ENCODE peak calls at places on chromosomes 12 and 14, in seven cellular contexts. I is gastrocnemius medialis, B is pancreas, Q is cardiac fibroblast, U is fibroblast of villous mesenchyme, L is left ventricle myocardium inferior, R is aorta. W is an unnamed sample.

GRCh38 chr12:125772403-125772802 is 707.2 kb downstream of the AACS start:
- DNase-seq in I (no peak), B (no peak), Q (no peak), U (no peak), L (no peak), R (no peak), W (no peak)

GRCh38 chr12:118061876-118062791 is 1.2 kb upstream of the WSB2 start:
- DNase-seq in I (no peak), B (peak), Q (peak), U (peak), L (peak), R (peak), W (peak)

GRCh38 chr12:94614288-94614721 is 36.1 kb downstream of the TMCC3 start:
- DNase-seq in I (no peak), B (no peak), Q (no peak), U (peak), L (no peak), R (no peak), W (no peak)

GRCh38 chr14:41051801-41052200 is 554.9 kb upstream of the LRFN5 start:
- DNase-seq in I (no peak), B (no peak), Q (no peak), U (no peak), L (no peak), R (no peak), W (no peak)

GRCh38 chr12:56931474-56931978 is 2.7 kb downstream of the SDR9C7 start:
- DNase-seq in I (no peak), B (no peak), Q (peak), U (peak), L (no peak), R (no peak), W (no peak)

GRCh38 chr14:58717821-58718220 is 80.1 kb downstream of the DACT1 start:
- DNase-seq in I (no peak), B (no peak), Q (no peak), U (peak), L (no peak), R (no peak), W (no peak)

GRCh38 chr12:89951050-89951693 is 242.5 kb upstream of the ATP2B1 start:
- DNase-seq in I (no peak), B (no peak), Q (peak), U (peak), L (no peak), R (no peak), W (no peak)

GRCh38 chr14:31740688-31741087 is 179.5 kb downstream of the NUBPL start:
- DNase-seq in I (no peak), B (no peak), Q (no peak), U (no peak), L (no peak), R (no peak), W (no peak)

GRCh38 chr14:91155626-91156089 is 41.8 kb downstream of the DGLUCY start:
- DNase-seq in I (no peak), B (no peak), Q (no peak), U (no peak), L (no peak), R (no peak), W (no peak)

GRCh38 chr12:110198386-110198785 is 74.2 kb downstream of the IFT81 start:
- DNase-seq in I (no peak), B (no peak), Q (no peak), U (peak), L (no peak), R (no peak), W (no peak)

GRCh38 chr12:6089041-6089823 is 35.2 kb downstream of the VWF start:
- DNase-seq in I (no peak), B (no peak), Q (peak), U (no peak), L (no peak), R (no peak), W (no peak)

GRCh38 chr14:65413739-65414045 is 1.2 kb downstream of the FUT8 start:
- DNase-seq in I (no peak), B (no peak), Q (peak), U (no peak), L (no peak), R (no peak), W (no peak)
- H3K4me3 ChIP-seq in I (peak), B (peak), Q (peak), U (peak), L (peak), R (peak), W (peak)

GRCh38 chr14:74571901-74572828 is 39.9 kb downstream of the LTBP2 start:
- DNase-seq in I (no peak), B (no peak), Q (peak), U (peak), L (no peak), R (peak), W (no peak)

GRCh38 chr14:74569826-74570591 is 42.0 kb downstream of the LTBP2 start:
- DNase-seq in I (no peak), B (no peak), Q (peak), U (peak), L (no peak), R (peak), W (no peak)

GRCh38 chr14:74570696-74571095 is 41.3 kb downstream of the LTBP2 start:
- DNase-seq in I (no peak), B (no peak), Q (no peak), U (no peak), L (no peak), R (peak), W (no peak)

GRCh38 chr14:74572829-74573360 is 39.1 kb downstream of the LTBP2 start:
- DNase-seq in I (no peak), B (no peak), Q (no peak), U (peak), L (no peak), R (peak), W (no peak)

DNA sequence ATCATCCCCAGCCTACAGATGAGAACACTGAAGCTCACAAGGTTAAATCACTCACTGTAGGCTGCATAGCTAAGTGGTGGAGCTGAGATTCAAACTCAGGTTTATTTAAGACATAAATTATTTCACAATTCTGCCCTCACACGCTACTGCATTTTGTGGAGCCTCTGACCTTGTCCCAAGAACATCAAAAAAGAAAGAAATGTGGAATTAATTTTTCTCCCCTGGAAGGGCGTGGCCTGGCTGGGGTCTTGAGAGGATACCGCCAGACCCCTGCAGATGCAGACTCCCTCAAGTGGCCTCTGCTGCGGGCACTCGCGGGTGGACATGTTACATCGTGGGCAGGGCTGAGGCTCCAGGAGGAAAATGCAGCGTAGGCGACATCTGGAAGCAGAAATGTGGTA is 40.6 kb downstream of the LTBP2 start:
- DNase-seq in I (no peak), B (no peak), Q (peak), U (peak), L (no peak), R (peak), W (no peak)
- H3K4me3 ChIP-seq in I (no peak), B (no peak), Q (peak), U (peak), L (peak), R (no peak), W (peak)

DNA sequence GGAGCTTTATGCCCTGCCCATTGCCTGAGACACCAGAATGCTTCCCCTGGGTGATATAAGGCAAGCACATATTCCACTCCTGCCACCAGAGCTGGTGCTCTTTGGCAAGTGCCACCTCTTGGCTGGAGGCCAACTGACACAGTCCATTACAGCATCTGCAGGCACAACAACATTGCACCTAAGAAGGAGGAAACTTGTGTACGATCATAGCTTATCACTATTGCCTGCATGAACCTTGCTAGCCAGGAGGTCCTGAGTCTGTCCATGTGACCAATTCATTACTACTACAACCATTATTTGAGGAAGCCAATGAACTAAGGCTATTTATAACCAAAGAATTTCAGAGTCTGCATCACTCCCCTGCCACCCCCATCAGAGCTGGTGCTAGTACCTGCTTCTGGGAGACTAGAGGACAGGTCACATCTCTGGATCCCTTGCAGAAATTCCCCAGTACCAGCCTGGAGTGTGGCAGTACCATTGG is 119.9 kb upstream of the SCAF11 start:
- DNase-seq in I (no peak), B (peak), Q (no peak), U (no peak), L (peak), R (no peak), W (no peak)
- H3K4me3 ChIP-seq in I (no peak), B (no peak), Q (no peak), U (no peak), L (no peak), R (no peak), W (no peak)

GRCh38 chr12:114412825-114413749 is 7.1 kb upstream of the TBX5 start:
- DNase-seq in I (no peak), B (no peak), Q (no peak), U (no peak), L (no peak), R (no peak), W (no peak)
- H3K4me3 ChIP-seq in I (no peak), B (no peak), Q (no peak), U (no peak), L (no peak), R (no peak), W (no peak)

GRCh38 chr12:70355972-70356371 is 10.1 kb upstream of the KCNMB4 start:
- DNase-seq in I (no peak), B (no peak), Q (no peak), U (no peak), L (no peak), R (no peak), W (no peak)
- H3K4me3 ChIP-seq in I (no peak), B (no peak), Q (no peak), U (no peak), L (no peak), R (no peak), W (no peak)

DNA sequence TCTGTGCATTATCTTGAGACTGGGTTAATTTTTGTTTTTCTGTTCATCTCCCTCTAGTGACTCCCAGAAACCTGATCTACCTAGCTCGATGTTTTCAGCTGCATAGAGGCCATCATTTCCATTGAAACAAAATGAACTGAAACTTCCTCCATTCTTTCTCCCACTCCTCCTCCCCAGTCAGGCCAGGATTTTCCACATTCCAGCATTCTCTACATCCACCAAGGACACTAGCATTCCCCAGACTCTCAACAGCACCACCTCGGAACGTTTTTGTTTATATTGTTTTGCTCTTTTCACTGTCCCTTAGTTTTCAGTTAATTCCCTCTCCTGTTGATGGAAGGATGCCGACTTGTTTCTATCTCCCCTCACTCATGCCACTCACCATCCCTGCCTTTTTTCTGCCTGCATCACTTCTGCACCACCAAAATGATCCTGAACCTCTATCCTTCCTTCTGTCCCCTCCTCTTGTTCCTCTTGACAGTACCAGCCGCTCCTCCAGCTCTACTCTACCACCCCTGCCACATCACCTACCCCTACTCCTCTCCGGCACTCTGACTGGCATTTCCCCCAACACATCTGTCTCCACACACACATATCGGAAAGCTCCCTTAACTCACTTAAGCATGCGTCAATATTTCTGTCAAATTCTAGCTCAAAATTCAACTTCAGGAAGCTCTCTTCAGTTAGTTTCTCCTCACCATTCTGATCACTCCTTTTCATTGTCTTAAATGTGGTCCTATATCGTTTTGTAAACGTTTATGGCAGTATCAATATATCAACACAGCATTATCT is 13.2 kb downstream of the OR6S1 start:
- DNase-seq in I (no peak), B (no peak), Q (no peak), U (no peak), L (no peak), R (no peak), W (no peak)
- H3K4me3 ChIP-seq in I (no peak), B (no peak), Q (no peak), U (no peak), L (no peak), R (no peak), W (no peak)

GRCh38 chr12:80700327-80700726 is 7.1 kb upstream of the MYF6 start:
- DNase-seq in I (no peak), B (no peak), Q (no peak), U (no peak), L (no peak), R (no peak), W (no peak)
- H3K4me3 ChIP-seq in I (peak), B (no peak), Q (no peak), U (no peak), L (no peak), R (no peak), W (no peak)

GRCh38 chr12:121499929-121500793 is 80.7 kb downstream of the KDM2B start:
- DNase-seq in I (peak), B (peak), Q (peak), U (peak), L (peak), R (peak), W (peak)
- H3K4me3 ChIP-seq in I (peak), B (no peak), Q (no peak), U (no peak), L (peak), R (peak), W (peak)